ENCODE peak calls at places on chromosomes 11 and 22, in nine cellular contexts. One of them, this sample, is unnamed.
A peak's percentile ranks its signal among the peaks of the same experiment; 100 is the strongest.

GRCh38 chr22:24965822-24966626 is 13.5 kb downstream of the KIAA1671 start:
- DNase-seq in sigmoid colon: no peak
- DNase-seq in adrenal gland: peak; percentile 91
- DNase-seq in right lobe of liver: peak; percentile 95
- DNase-seq in Peyer's patch: peak; percentile 93
- DNase-seq in breast epithelium: peak; percentile 77
- DNase-seq in K562: no peak
- DNase-seq in thyroid gland: peak; percentile 92
- DNase-seq in stomach: peak; percentile 91
- DNase-seq in this sample: no peak

GRCh38 chr11:116928102-116928777 is 90.8 kb upstream of the APOA1 start:
- DNase-seq in sigmoid colon: no peak
- DNase-seq in adrenal gland: no peak
- DNase-seq in right lobe of liver: no peak
- DNase-seq in Peyer's patch: peak; percentile 58
- DNase-seq in breast epithelium: no peak
- DNase-seq in K562: no peak
- DNase-seq in thyroid gland: no peak
- DNase-seq in stomach: no peak
- DNase-seq in this sample: no peak

GRCh38 chr11:11215944-11216343 is 137.1 kb downstream of the CSNK2A3 start:
- DNase-seq in sigmoid colon: no peak
- DNase-seq in adrenal gland: no peak
- DNase-seq in right lobe of liver: peak; percentile 12
- DNase-seq in Peyer's patch: no peak
- DNase-seq in breast epithelium: no peak
- DNase-seq in K562: no peak
- DNase-seq in thyroid gland: peak; percentile 61
- DNase-seq in stomach: no peak
- DNase-seq in this sample: no peak

GRCh38 chr11:86151188-86152005 is 82.5 kb upstream of the PICALM start:
- DNase-seq in sigmoid colon: peak; percentile 79
- DNase-seq in adrenal gland: no peak
- DNase-seq in right lobe of liver: no peak
- DNase-seq in Peyer's patch: no peak
- DNase-seq in breast epithelium: peak; percentile 76
- DNase-seq in K562: peak; percentile 76
- DNase-seq in thyroid gland: peak; percentile 88
- DNase-seq in stomach: no peak
- DNase-seq in this sample: peak; percentile 23

GRCh38 chr11:102763440-102763839 is 17.0 kb downstream of the MMP10 start:
- DNase-seq in sigmoid colon: no peak
- DNase-seq in adrenal gland: no peak
- DNase-seq in right lobe of liver: no peak
- DNase-seq in Peyer's patch: no peak
- DNase-seq in breast epithelium: no peak
- DNase-seq in K562: no peak
- DNase-seq in thyroid gland: no peak
- DNase-seq in stomach: no peak
- DNase-seq in this sample: no peak

GRCh38 chr22:47050601-47051051 is 288.2 kb downstream of the TBC1D22A start:
- DNase-seq in sigmoid colon: no peak
- DNase-seq in adrenal gland: no peak
- DNase-seq in right lobe of liver: no peak
- DNase-seq in Peyer's patch: no peak
- DNase-seq in breast epithelium: no peak
- DNase-seq in K562: no peak
- DNase-seq in thyroid gland: no peak
- DNase-seq in stomach: no peak
- DNase-seq in this sample: no peak

GRCh38 chr11:29305456-29306232 is 711.2 kb downstream of the KCNA4 start:
- DNase-seq in sigmoid colon: no peak
- DNase-seq in adrenal gland: no peak
- DNase-seq in right lobe of liver: no peak
- DNase-seq in Peyer's patch: no peak
- DNase-seq in breast epithelium: no peak
- DNase-seq in K562: no peak
- DNase-seq in thyroid gland: no peak
- DNase-seq in stomach: no peak
- DNase-seq in this sample: no peak

GRCh38 chr11:70244698-70245097 is 25.8 kb upstream of the PPFIA1 start:
- DNase-seq in sigmoid colon: no peak
- DNase-seq in adrenal gland: no peak
- DNase-seq in right lobe of liver: no peak
- DNase-seq in Peyer's patch: no peak
- DNase-seq in breast epithelium: no peak
- DNase-seq in K562: no peak
- DNase-seq in thyroid gland: no peak
- DNase-seq in stomach: no peak
- DNase-seq in this sample: no peak

GRCh38 chr11:20632169-20632532 is 32.7 kb downstream of the SLC6A5 start:
- DNase-seq in sigmoid colon: no peak
- DNase-seq in adrenal gland: no peak
- DNase-seq in right lobe of liver: no peak
- DNase-seq in Peyer's patch: no peak
- DNase-seq in breast epithelium: no peak
- DNase-seq in K562: no peak
- DNase-seq in thyroid gland: no peak
- DNase-seq in stomach: no peak
- DNase-seq in this sample: no peak

GRCh38 chr11:59560290-59560701 is 49.0 kb downstream of the OR4D9 start:
- DNase-seq in sigmoid colon: peak; percentile 80
- DNase-seq in adrenal gland: peak; percentile 90
- DNase-seq in right lobe of liver: no peak
- DNase-seq in Peyer's patch: peak; percentile 72
- DNase-seq in breast epithelium: peak; percentile 49
- DNase-seq in K562: peak; percentile 55
- DNase-seq in thyroid gland: peak; percentile 62
- DNase-seq in stomach: peak; percentile 65
- DNase-seq in this sample: peak; percentile 63

GRCh38 chr11:59224419-59224928 is 11.7 kb upstream of the MPEG1 start:
- DNase-seq in sigmoid colon: peak; percentile 73
- DNase-seq in adrenal gland: no peak
- DNase-seq in right lobe of liver: no peak
- DNase-seq in Peyer's patch: no peak
- DNase-seq in breast epithelium: no peak
- DNase-seq in K562: no peak
- DNase-seq in thyroid gland: no peak
- DNase-seq in stomach: no peak
- DNase-seq in this sample: peak; percentile 34

GRCh38 chr11:71977743-71978418 is 20.8 kb upstream of the IL18BP start:
- DNase-seq in sigmoid colon: peak; percentile 68
- DNase-seq in adrenal gland: peak; percentile 89
- DNase-seq in right lobe of liver: no peak
- DNase-seq in Peyer's patch: peak; percentile 89
- DNase-seq in breast epithelium: no peak
- DNase-seq in K562: peak; percentile 37
- DNase-seq in thyroid gland: peak; percentile 61
- DNase-seq in stomach: peak; percentile 51
- DNase-seq in this sample: peak; percentile 68

GRCh38 chr11:8671242-8671641 is 11.2 kb downstream of the TRIM66 start:
- DNase-seq in sigmoid colon: peak; percentile 86
- DNase-seq in adrenal gland: peak; percentile 88
- DNase-seq in right lobe of liver: no peak
- DNase-seq in Peyer's patch: no peak
- DNase-seq in breast epithelium: no peak
- DNase-seq in K562: no peak
- DNase-seq in thyroid gland: peak; percentile 82
- DNase-seq in stomach: no peak
- DNase-seq in this sample: peak; percentile 68

GRCh38 chr11:66970808-66971442 is 4.2 kb upstream of the C11orf86 start:
- DNase-seq in sigmoid colon: peak; percentile 77
- DNase-seq in adrenal gland: peak; percentile 91
- DNase-seq in right lobe of liver: peak; percentile 83
- DNase-seq in Peyer's patch: peak; percentile 79
- DNase-seq in breast epithelium: peak; percentile 55
- DNase-seq in K562: no peak
- DNase-seq in thyroid gland: no peak
- DNase-seq in stomach: no peak
- DNase-seq in this sample: peak; percentile 65

GRCh38 chr22:39146256-39147101 is 6.0 kb downstream of the CBX7 start:
- DNase-seq in sigmoid colon: peak; percentile 58
- DNase-seq in adrenal gland: no peak
- DNase-seq in right lobe of liver: no peak
- DNase-seq in Peyer's patch: peak; percentile 46
- DNase-seq in breast epithelium: no peak
- DNase-seq in K562: no peak
- DNase-seq in thyroid gland: no peak
- DNase-seq in stomach: no peak
- DNase-seq in this sample: no peak
- H3K4me3 ChIP-seq in sigmoid colon: peak overlapping the region; percentile 87
- H3K4me3 ChIP-seq in adrenal gland: no peak overlapping the region
- H3K4me3 ChIP-seq in right lobe of liver: no peak overlapping the region
- H3K4me3 ChIP-seq in Peyer's patch: peak overlapping the region; percentile 97
- H3K4me3 ChIP-seq in breast epithelium: peak overlapping the region; percentile 90
- H3K4me3 ChIP-seq in K562: peak overlapping the region; percentile 80
- H3K4me3 ChIP-seq in thyroid gland: peak overlapping the region; percentile 60
- H3K4me3 ChIP-seq in stomach: peak overlapping the region; percentile 70
- H3K4me3 ChIP-seq in this sample: peak overlapping the region; percentile 70

GRCh38 chr11:118488480-118489109 is 38.7 kb upstream of the TTC36 start:
- DNase-seq in sigmoid colon: peak; percentile 74
- DNase-seq in adrenal gland: peak; percentile 76
- DNase-seq in right lobe of liver: peak; percentile 69
- DNase-seq in Peyer's patch: peak; percentile 79
- DNase-seq in breast epithelium: no peak
- DNase-seq in K562: peak; percentile 62
- DNase-seq in thyroid gland: peak; percentile 69
- DNase-seq in stomach: peak; percentile 58
- DNase-seq in this sample: peak; percentile 66

GRCh38 chr11:118485273-118485672 is 42.0 kb upstream of the TTC36 start:
- DNase-seq in sigmoid colon: no peak
- DNase-seq in adrenal gland: no peak
- DNase-seq in right lobe of liver: no peak
- DNase-seq in Peyer's patch: no peak
- DNase-seq in breast epithelium: no peak
- DNase-seq in K562: peak; percentile 46
- DNase-seq in thyroid gland: no peak
- DNase-seq in stomach: no peak
- DNase-seq in this sample: no peak

GRCh38 chr11:118484405-118484804 is 42.9 kb upstream of the TTC36 start:
- DNase-seq in sigmoid colon: no peak
- DNase-seq in adrenal gland: no peak
- DNase-seq in right lobe of liver: no peak
- DNase-seq in Peyer's patch: no peak
- DNase-seq in breast epithelium: no peak
- DNase-seq in K562: no peak
- DNase-seq in thyroid gland: no peak
- DNase-seq in stomach: no peak
- DNase-seq in this sample: no peak
- TF ChIP-seq POLR2A in sigmoid colon: no peak
- TF ChIP-seq POLR2A in adrenal gland: no peak
- TF ChIP-seq POLR2A in right lobe of liver: no peak
- TF ChIP-seq POLR2A in Peyer's patch: no peak
- TF ChIP-seq POLR2A in breast epithelium: no peak
- TF ChIP-seq POLR2A in K562: no peak
- TF ChIP-seq POLR2A in thyroid gland: no peak
- TF ChIP-seq POLR2A in stomach: no peak
- TF ChIP-seq POLR2A in this sample: no peak

GRCh38 chr11:2269601-2270321 is 627 bp downstream of the ASCL2 start:
- DNase-seq in sigmoid colon: no peak
- DNase-seq in adrenal gland: peak; percentile 53
- DNase-seq in right lobe of liver: peak; percentile 57
- DNase-seq in Peyer's patch: peak; percentile 77
- DNase-seq in breast epithelium: peak; percentile 35
- DNase-seq in K562: peak; percentile 57
- DNase-seq in thyroid gland: peak; percentile 68
- DNase-seq in stomach: peak; percentile 74
- DNase-seq in this sample: peak; percentile 53

GRCh38 chr11:2270322-2271076 is at the start of gene ASCL2:
- DNase-seq in sigmoid colon: no peak
- DNase-seq in adrenal gland: peak; percentile 35
- DNase-seq in right lobe of liver: peak; percentile 48
- DNase-seq in Peyer's patch: peak; percentile 48
- DNase-seq in breast epithelium: peak; percentile 15
- DNase-seq in K562: peak; percentile 42
- DNase-seq in thyroid gland: no peak
- DNase-seq in stomach: peak; percentile 25
- DNase-seq in this sample: no peak

GRCh38 chr11:2272241-2272945 is 2.0 kb upstream of the ASCL2 start:
- DNase-seq in sigmoid colon: peak; percentile 50
- DNase-seq in adrenal gland: peak; percentile 36
- DNase-seq in right lobe of liver: peak; percentile 32
- DNase-seq in Peyer's patch: no peak
- DNase-seq in breast epithelium: peak; percentile 15
- DNase-seq in K562: no peak
- DNase-seq in thyroid gland: no peak
- DNase-seq in stomach: peak; percentile 14
- DNase-seq in this sample: no peak

GRCh38 chr11:2271327-2272240 is 1.2 kb upstream of the ASCL2 start:
- DNase-seq in sigmoid colon: peak; percentile 60
- DNase-seq in adrenal gland: peak; percentile 31
- DNase-seq in right lobe of liver: peak; percentile 40
- DNase-seq in Peyer's patch: peak; percentile 39
- DNase-seq in breast epithelium: peak; percentile 10
- DNase-seq in K562: no peak
- DNase-seq in thyroid gland: no peak
- DNase-seq in stomach: peak; percentile 24
- DNase-seq in this sample: peak; percentile 11

GRCh38 chr11:2271077-2271326 is 614 bp upstream of the ASCL2 start:
- DNase-seq in sigmoid colon: peak; percentile 62
- DNase-seq in adrenal gland: peak; percentile 49
- DNase-seq in right lobe of liver: peak; percentile 55
- DNase-seq in Peyer's patch: peak; percentile 64
- DNase-seq in breast epithelium: peak; percentile 24
- DNase-seq in K562: peak; percentile 70
- DNase-seq in thyroid gland: peak; percentile 26
- DNase-seq in stomach: peak; percentile 42
- DNase-seq in this sample: no peak
- H3K4me3 ChIP-seq in sigmoid colon: no peak overlapping the region
- H3K4me3 ChIP-seq in adrenal gland: no peak overlapping the region
- H3K4me3 ChIP-seq in right lobe of liver: no peak overlapping the region
- H3K4me3 ChIP-seq in Peyer's patch: peak overlapping the region; percentile 68
- H3K4me3 ChIP-seq in breast epithelium: peak overlapping the region; percentile 64
- H3K4me3 ChIP-seq in K562: no peak overlapping the region
- H3K4me3 ChIP-seq in thyroid gland: no peak overlapping the region
- H3K4me3 ChIP-seq in stomach: peak overlapping the region; percentile 55
- H3K4me3 ChIP-seq in this sample: no peak overlapping the region

DNA sequence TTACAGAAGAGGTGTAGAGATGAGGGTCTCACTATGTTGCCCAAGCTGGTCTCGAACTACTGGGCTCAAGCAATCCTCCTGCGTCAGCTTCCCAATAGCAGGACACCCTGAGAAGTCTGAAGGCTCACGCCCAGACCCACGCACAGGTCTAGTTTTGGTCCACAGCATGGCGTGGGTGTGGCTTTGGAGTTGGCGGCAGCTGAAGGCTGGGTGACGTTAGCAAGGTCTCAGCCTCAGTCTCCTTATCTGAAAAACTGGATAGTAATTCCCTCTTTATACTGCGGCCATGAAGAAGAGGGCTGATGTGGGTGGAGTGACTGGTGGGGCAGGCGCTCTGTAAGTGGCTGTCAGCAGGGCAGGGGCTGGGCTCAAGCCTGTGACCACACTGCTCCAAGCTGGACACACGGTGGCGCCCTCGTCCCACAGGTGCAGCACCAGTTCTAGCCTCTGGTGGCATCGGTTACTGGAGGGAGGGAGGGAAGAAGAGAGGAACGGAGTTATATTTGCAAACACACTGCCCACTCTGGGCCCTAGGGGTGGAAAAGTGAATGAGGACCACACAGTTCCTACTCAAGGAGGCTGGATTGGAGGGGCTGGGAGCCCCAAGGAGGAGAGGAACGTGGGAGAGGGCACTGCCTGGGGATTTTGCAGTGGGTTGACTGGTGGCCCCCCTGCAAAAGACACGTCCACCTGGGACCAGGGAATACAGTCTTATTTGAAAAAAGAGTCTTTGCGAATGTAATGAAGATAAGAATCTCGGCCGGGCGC is 19.6 kb upstream of the CARD10 start:
- DNase-seq in sigmoid colon: peak; percentile 97
- DNase-seq in adrenal gland: peak; percentile 98
- DNase-seq in right lobe of liver: peak; percentile 96
- DNase-seq in Peyer's patch: peak; percentile 96
- DNase-seq in breast epithelium: peak; percentile 92
- DNase-seq in K562: peak; percentile 87
- DNase-seq in thyroid gland: peak; percentile 95
- DNase-seq in stomach: peak; percentile 95
- DNase-seq in this sample: peak; percentile 94
- TF ChIP-seq POLR2A in sigmoid colon: no peak
- TF ChIP-seq POLR2A in adrenal gland: peak; percentile 11
- TF ChIP-seq POLR2A in right lobe of liver: no peak
- TF ChIP-seq POLR2A in Peyer's patch: no peak
- TF ChIP-seq POLR2A in breast epithelium: no peak
- TF ChIP-seq POLR2A in K562: no peak
- TF ChIP-seq POLR2A in thyroid gland: no peak
- TF ChIP-seq POLR2A in stomach: no peak
- TF ChIP-seq POLR2A in this sample: no peak

This sample was measured in uterus.